ENCODE peak calls at places on chromosomes 13 and 19, in seven cellular contexts. E is AG10803, S is BJ, T is pancreas, H is thoracic aorta, Y is HCT116, X is brain microvascular endothelial cell. J is an unnamed sample.

GRCh38 chr13:112143753-112144615 is 77.0 kb downstream of the SOX1 start:
- DNase-seq in E (no peak), S (no peak), T (no peak), H (no peak), Y (no peak), X (no peak), J (no peak)

GRCh38 chr13:74641586-74641985 is 507.4 kb upstream of the KLF12 start:
- DNase-seq in E (peak), S (no peak), T (no peak), H (no peak), Y (no peak), X (peak), J (no peak)

GRCh38 chr19:33132425-33132824 is 511 bp downstream of the WDR88 start:
- DNase-seq in E (no peak), S (no peak), T (no peak), H (no peak), Y (no peak), X (no peak), J (no peak)

GRCh38 chr19:16088351-16088984 is 12.2 kb downstream of the TPM4 start:
- DNase-seq in E (no peak), S (no peak), T (no peak), H (no peak), Y (no peak), X (no peak), J (no peak)

GRCh38 chr13:114129649-114130062 is 2.8 kb downstream of the RASA3 start:
- DNase-seq in E (no peak), S (no peak), T (no peak), H (no peak), Y (no peak), X (no peak), J (no peak)

GRCh38 chr13:27425151-27425917 is 915 bp downstream of the GTF3A start:
- DNase-seq in E (no peak), S (no peak), T (no peak), H (no peak), Y (no peak), X (no peak), J (no peak)

GRCh38 chr13:47474845-47475244 is 526.2 kb downstream of the SUCLA2 start:
- DNase-seq in E (no peak), S (no peak), T (no peak), H (no peak), Y (no peak), X (no peak), J (no peak)

GRCh38 chr13:23671902-23672301 is 101.7 kb downstream of the TNFRSF19 start:
- DNase-seq in E (peak), S (no peak), T (no peak), H (no peak), Y (no peak), X (peak), J (no peak)

GRCh38 chr19:13396256-13397080 is 109.8 kb downstream of the CACNA1A start:
- DNase-seq in E (peak), S (peak), T (no peak), H (no peak), Y (peak), X (peak), J (peak)

GRCh38 chr13:39892731-39893293 is 237.3 kb downstream of the COG6 start:
- DNase-seq in E (peak), S (no peak), T (no peak), H (no peak), Y (no peak), X (no peak), J (no peak)

GRCh38 chr19:28334419-28334818 is 878.5 kb downstream of the UQCRFS1 start:
- DNase-seq in E (no peak), S (no peak), T (no peak), H (no peak), Y (no peak), X (no peak), J (no peak)

GRCh38 chr19:44613295-44614168 is at the start of gene IGSF23:
- DNase-seq in E (no peak), S (no peak), T (no peak), H (no peak), Y (no peak), X (no peak), J (no peak)

GRCh38 chr13:113897161-113897560 is 33.3 kb upstream of the GAS6 start:
- DNase-seq in E (peak), S (peak), T (no peak), H (no peak), Y (no peak), X (peak), J (peak)

GRCh38 chr13:100547805-100548204 is 40.8 kb downstream of the GGACT start:
- DNase-seq in E (peak), S (peak), T (no peak), H (no peak), Y (no peak), X (no peak), J (no peak)

GRCh38 chr13:21219044-21219381 is 42.6 kb downstream of the MRPL57 start:
- DNase-seq in E (no peak), S (no peak), T (no peak), H (no peak), Y (no peak), X (no peak), J (no peak)

GRCh38 chr13:95677564-95678386 is 836 bp downstream of the DNAJC3 start:
- DNase-seq in E (peak), S (no peak), T (no peak), H (no peak), Y (no peak), X (no peak), J (no peak)

GRCh38 chr19:14416743-14417214 is 2.4 kb downstream of the DDX39A start:
- DNase-seq in E (peak), S (no peak), T (no peak), H (no peak), Y (no peak), X (no peak), J (no peak)

GRCh38 chr19:6225232-6225635 is 54.5 kb downstream of the MLLT1 start:
- DNase-seq in E (no peak), S (no peak), T (no peak), H (no peak), Y (no peak), X (no peak), J (no peak)

GRCh38 chr13:50382511-50382910 is 367.3 kb downstream of the KCNRG start:
- DNase-seq in E (no peak), S (no peak), T (no peak), H (no peak), Y (no peak), X (no peak), J (no peak)

GRCh38 chr13:50384724-50385123 is 369.5 kb downstream of the KCNRG start:
- DNase-seq in E (no peak), S (no peak), T (no peak), H (no peak), Y (no peak), X (no peak), J (no peak)

GRCh38 chr13:50380905-50381304 is 365.7 kb downstream of the KCNRG start:
- DNase-seq in E (no peak), S (no peak), T (no peak), H (no peak), Y (no peak), X (no peak), J (no peak)

GRCh38 chr13:50379584-50379983 is 364.3 kb downstream of the KCNRG start:
- DNase-seq in E (no peak), S (no peak), T (no peak), H (no peak), Y (no peak), X (no peak), J (no peak)

GRCh38 chr13:50382951-50383350 is 367.7 kb downstream of the KCNRG start:
- DNase-seq in E (no peak), S (no peak), T (no peak), H (no peak), Y (no peak), X (no peak), J (no peak)
- TF ChIP-seq CTCF in E (no peak), S (no peak), T (no peak), H (no peak), Y (no peak), X (no peak), J (no peak)

GRCh38 chr13:76168661-76169060 is 532.5 kb downstream of the LMO7 start:
- DNase-seq in E (no peak), S (no peak), T (no peak), H (no peak), Y (no peak), X (no peak), J (no peak)
- H3K4me3 ChIP-seq in E (no peak), S (no peak), T (no peak), H (no peak), Y (no peak), X (no peak), J (no peak)

GRCh38 chr19:53466726-53467125 is 807 bp upstream of the ZNF813 start:
- DNase-seq in E (no peak), S (no peak), T (no peak), H (no peak), Y (no peak), X (no peak), J (no peak)
- TF ChIP-seq CTCF in E (peak), S (no peak), T (no peak), H (no peak), Y (no peak), X (no peak), J (no peak)

GRCh38 chr19:46955114-46955812 is 64.4 kb upstream of the NPAS1 start:
- DNase-seq in E (no peak), S (no peak), T (no peak), H (no peak), Y (no peak), X (no peak), J (no peak)

GRCh38 chr19:46953955-46954501 is 65.6 kb upstream of the NPAS1 start:
- DNase-seq in E (no peak), S (no peak), T (no peak), H (no peak), Y (no peak), X (no peak), J (no peak)

GRCh38 chr19:46952874-46953273 is 66.8 kb upstream of the NPAS1 start:
- DNase-seq in E (no peak), S (no peak), T (no peak), H (no peak), Y (no peak), X (no peak), J (no peak)

GRCh38 chr19:46955813-46956371 is 63.7 kb upstream of the NPAS1 start:
- DNase-seq in E (no peak), S (no peak), T (no peak), H (no peak), Y (no peak), X (no peak), J (no peak)

DNA sequence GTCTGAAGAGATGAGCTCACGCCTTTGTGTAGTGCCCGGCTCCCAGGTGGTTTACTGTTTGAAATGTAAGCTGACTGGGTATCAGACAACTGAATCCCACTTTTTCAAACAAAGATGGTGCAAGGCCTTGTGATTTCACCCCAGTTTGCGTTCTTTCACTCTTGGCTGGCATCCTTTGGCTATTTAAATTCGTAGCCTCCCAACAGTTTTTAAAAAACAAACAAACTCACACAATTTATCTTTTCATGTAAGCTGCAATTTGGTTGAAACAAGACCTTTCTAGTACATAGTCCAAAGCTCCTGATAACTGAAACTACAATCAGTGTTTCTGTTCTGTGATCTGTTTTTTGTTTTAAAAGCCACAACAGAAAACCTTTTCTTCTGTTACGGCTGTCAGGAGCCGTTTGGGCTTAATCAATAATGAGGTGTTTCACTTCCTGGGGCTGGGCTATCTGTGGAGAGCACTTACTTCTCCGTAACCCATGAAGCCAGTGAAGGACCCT is 65.1 kb upstream of the NPAS1 start:
- DNase-seq in E (no peak), S (no peak), T (no peak), H (no peak), Y (no peak), X (no peak), J (no peak)
- H3K4me3 ChIP-seq in E (no peak), S (no peak), T (no peak), H (no peak), Y (no peak), X (no peak), J (no peak)

J was measured in HFF-Myc.